ENCODE peak calls at places on chromosome 4, in eight cellular contexts. B is left ventricle myocardium inferior, U is stomach, S is WTC11, O is type B pancreatic cell, K is neural crest cell, M is OCI-LY7, P is GM20000. T is an unnamed sample.

GRCh38 chr4:155249036-155249566 is 40.7 kb downstream of the NPY2R start:
- DNase-seq in P (no peak), M (no peak), K (no peak), S (no peak), O (no peak), U (no peak), B (no peak), T (no peak)

GRCh38 chr4:138243369-138243768 is 1.2 kb upstream of the SLC7A11 start:
- DNase-seq in U (no peak), M (no peak), S (no peak), B (no peak), P (no peak), O (no peak), K (no peak), T (no peak)

GRCh38 chr4:8159522-8160232 is 1.1 kb upstream of the ABLIM2 start:
- DNase-seq in M (no peak), K (no peak), O (no peak), S (no peak), U (no peak), P (no peak), B (no peak), T (no peak)

GRCh38 chr4:89906316-89906715 is 11.7 kb downstream of the MMRN1 start:
- DNase-seq in O (no peak), B (no peak), K (no peak), P (no peak), M (no peak), S (no peak), U (no peak), T (no peak)

GRCh38 chr4:159047478-159048165 is 55.3 kb upstream of the RAPGEF2 start:
- DNase-seq in P (no peak), M (no peak), S (no peak), B (no peak), U (no peak), K (no peak), O (no peak), T (no peak)

GRCh38 chr4:33193109-33193508 is 2472.9 kb downstream of the PCDH7 start:
- DNase-seq in M (no peak), U (no peak), P (no peak), O (no peak), K (no peak), B (no peak), S (no peak), T (no peak)

GRCh38 chr4:113945906-113946305 is 33.5 kb downstream of the ARSJ start:
- DNase-seq in P (no peak), S (no peak), O (no peak), M (no peak), B (no peak), K (no peak), U (no peak), T (no peak)

GRCh38 chr4:76644831-76645485 is 209.9 kb downstream of the SHROOM3 start:
- DNase-seq in M (no peak), U (no peak), P (no peak), K (no peak), O (no peak), S (no peak), B (no peak), T (no peak)

GRCh38 chr4:38782452-38783108 is at the start of gene TLR10:
- DNase-seq in P (peak; percentile 54), K (peak; percentile 36), S (peak; percentile 27), O (no peak), M (peak; percentile 95), U (peak; percentile 36), B (no peak), T (peak; percentile 40)

GRCh38 chr4:169098969-169099685 is 89.1 kb upstream of the CBR4 start:
- DNase-seq in S (no peak), M (no peak), B (no peak), P (no peak), K (no peak), O (no peak), U (no peak), T (no peak)

GRCh38 chr4:101787917-101788316 is 2.6 kb upstream of the BANK1 start:
- DNase-seq in M (no peak), B (no peak), U (no peak), S (no peak), K (no peak), O (no peak), P (no peak), T (no peak)

GRCh38 chr4:99808260-99808857 is 8.3 kb upstream of the DAPP1 start:
- DNase-seq in K (peak; percentile 63), M (peak; percentile 82), S (peak; percentile 80), O (no peak), P (peak; percentile 68), B (peak; percentile 48), U (peak; percentile 71), T (peak; percentile 49)
- TF ChIP-seq CTCF in K (peak; percentile 86), M (peak; percentile 96), S (peak; percentile 70), O (peak; percentile 84), P (peak; percentile 84), B (peak; percentile 76), U (peak; percentile 58), T (peak; percentile 86)

GRCh38 chr4:184818216-184818564 is 7.6 kb downstream of the ACSL1 start:
- DNase-seq in S (no peak), K (no peak), P (peak; percentile 59), M (peak; percentile 75), U (no peak), O (no peak), B (no peak), T (peak; percentile 49)

GRCh38 chr4:184817494-184818215 is 8.1 kb downstream of the ACSL1 start:
- DNase-seq in U (no peak), O (no peak), S (no peak), P (no peak), M (peak; percentile 38), K (no peak), B (no peak), T (peak; percentile 17)

GRCh38 chr4:184815046-184815877 is 10.5 kb downstream of the ACSL1 start:
- DNase-seq in B (peak; percentile 80), O (no peak), K (no peak), S (no peak), P (peak; percentile 73), U (peak; percentile 92), M (peak; percentile 76), T (peak; percentile 79)

GRCh38 chr4:184814686-184815045 is 11.1 kb downstream of the ACSL1 start:
- DNase-seq in U (no peak), O (no peak), S (no peak), K (no peak), P (no peak), B (no peak), M (no peak), T (no peak)

DNA sequence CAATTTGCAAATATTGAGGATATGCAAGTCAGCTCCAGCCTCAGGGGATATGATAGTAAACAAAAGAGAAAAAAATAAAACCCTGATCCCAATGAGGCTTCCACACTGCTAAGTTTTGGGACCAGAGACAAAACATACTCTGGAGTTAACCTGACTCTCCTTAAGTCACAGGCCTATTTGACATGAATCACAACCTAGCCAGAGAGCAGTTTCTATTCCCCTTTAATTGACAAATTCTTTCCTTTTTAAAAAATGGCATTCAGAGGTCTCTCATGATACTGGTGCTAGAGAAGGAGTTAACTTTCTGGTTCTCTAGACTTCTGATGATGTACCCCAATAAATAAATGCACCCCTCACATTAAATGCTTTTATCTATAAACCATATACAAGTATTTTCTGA is 8.8 kb downstream of the ACSL1 start:
- DNase-seq in B (no peak), M (peak; percentile 50), O (no peak), U (no peak), S (no peak), P (peak; percentile 41), K (no peak), T (peak; percentile 28)
- TF ChIP-seq CTCF in B (no peak), M (no peak), O (no peak), U (no peak), S (no peak), P (no peak), K (no peak), T (no peak)

DNA sequence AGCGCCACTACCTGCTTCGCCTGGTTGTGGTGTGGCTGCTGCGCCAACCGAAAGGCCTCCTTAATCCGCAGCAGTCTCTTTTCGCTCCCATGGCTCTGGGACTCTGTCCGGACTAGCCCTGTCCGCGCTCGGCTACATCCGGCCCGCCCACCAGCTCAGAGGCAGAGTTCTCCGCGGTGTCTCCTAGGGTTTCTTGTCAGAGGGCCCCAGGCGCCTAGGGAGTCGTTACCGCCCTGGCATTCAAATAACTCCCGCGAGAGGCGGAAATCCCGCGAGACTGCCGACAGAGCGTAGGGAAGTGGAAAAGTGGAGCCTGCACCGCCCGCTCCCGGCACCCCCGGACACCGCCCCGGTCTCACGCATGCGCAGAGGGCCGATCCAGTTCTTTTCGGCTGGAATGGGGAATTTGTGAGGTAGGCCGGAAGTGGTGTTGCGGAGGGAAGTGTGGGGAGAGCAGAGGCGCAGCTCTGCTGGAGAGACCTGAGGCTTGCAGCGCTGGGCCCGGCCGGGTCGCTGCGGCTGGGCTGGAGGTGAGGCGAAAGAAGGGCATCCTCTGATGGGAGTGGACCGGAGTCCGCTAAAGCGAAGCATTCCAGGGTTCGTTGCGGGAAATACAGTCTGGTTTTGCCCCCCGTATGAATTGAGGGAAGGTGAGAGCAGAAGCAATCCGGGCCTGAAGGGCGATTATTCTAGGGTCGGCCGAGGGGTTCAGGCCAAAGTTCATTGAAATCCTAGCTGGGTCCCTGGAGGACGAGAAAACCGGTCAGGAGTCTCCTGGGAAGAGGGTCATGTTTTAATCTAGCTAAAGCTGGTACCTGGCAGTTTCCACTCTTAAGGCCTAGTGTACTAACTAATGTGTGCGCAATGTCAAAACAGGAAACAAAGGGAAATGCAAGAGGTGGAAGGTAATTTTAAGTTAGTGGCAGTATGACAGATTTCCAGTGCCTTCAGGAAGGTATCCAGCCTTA is at the start of gene FAM200B:
- DNase-seq in P (peak; percentile 97), U (peak; percentile 100), B (peak; percentile 99), M (peak; percentile 99), K (peak; percentile 100), O (peak; percentile 100), S (peak; percentile 100), T (peak; percentile 97)
- TF ChIP-seq CTCF in P (no peak), U (peak; percentile 13), B (peak; percentile 49), M (no peak), K (no peak), O (peak; percentile 47), S (no peak), T (no peak)

GRCh38 chr4:4890574-4891260 is 31.3 kb downstream of the MSX1 start:
- DNase-seq in K (no peak), U (no peak), B (no peak), P (no peak), O (peak; percentile 53), S (no peak), M (no peak), T (no peak)

GRCh38 chr4:4889781-4890180 is 30.3 kb downstream of the MSX1 start:
- DNase-seq in S (no peak), B (no peak), O (peak; percentile 50), P (no peak), U (no peak), M (no peak), K (no peak), T (no peak)

GRCh38 chr4:4884611-4885010 is 25.1 kb downstream of the MSX1 start:
- DNase-seq in B (no peak), O (no peak), K (no peak), P (no peak), M (no peak), U (no peak), S (no peak), T (no peak)

GRCh38 chr4:4887426-4887825 is 28.0 kb downstream of the MSX1 start:
- DNase-seq in K (no peak), O (peak; percentile 51), S (no peak), B (no peak), M (no peak), P (no peak), U (no peak), T (no peak)

DNA sequence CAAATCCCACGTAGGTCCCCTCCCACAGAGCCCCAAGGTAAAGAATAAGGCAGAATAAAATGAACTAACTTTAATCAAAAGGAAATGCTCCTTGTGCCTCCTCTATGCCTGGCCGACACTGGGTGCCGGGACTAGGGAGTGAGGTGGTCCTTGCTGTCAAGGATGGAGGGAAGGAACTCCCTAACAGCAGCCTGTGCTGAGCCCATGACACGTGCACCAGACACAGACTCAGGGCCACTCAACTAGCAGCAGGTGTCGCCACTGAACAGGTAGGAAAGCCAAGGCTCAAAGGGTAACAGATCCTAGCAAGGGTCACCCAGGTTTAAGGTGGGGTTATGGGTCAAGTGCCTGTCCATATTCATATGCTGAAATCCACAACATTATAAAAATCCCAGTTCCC is 29.2 kb downstream of the MSX1 start:
- DNase-seq in O (peak; percentile 47), M (peak; percentile 14), S (peak; percentile 28), K (no peak), B (no peak), P (no peak), U (no peak), T (no peak)
- TF ChIP-seq CTCF in O (no peak), M (peak; percentile 50), S (no peak), K (no peak), B (no peak), P (no peak), U (no peak), T (peak; percentile 7)